ENCODE peak calls at places on chromosomes 6 and 20, in four cellular contexts. X is CD8-positive, alpha-beta T cell; M is neural progenitor cell; I is thoracic aorta. P is an unnamed sample.

GRCh38 chr6:168195712-168196111 is 116.7 kb upstream of the FRMD1 start:
- DNase-seq in I (no peak), X (no peak), M (no peak), P (no peak)

GRCh38 chr6:111773501-111774345 is 99.5 kb downstream of the FYN start:
- DNase-seq in M (no peak), X (no peak), I (no peak), P (no peak)

GRCh38 chr20:53883098-53883762 is 187.2 kb downstream of the BCAS1 start:
- DNase-seq in I (no peak), X (no peak), M (no peak), P (no peak)

GRCh38 chr20:20457392-20458126 is 89.7 kb downstream of the INSM1 start:
- DNase-seq in M (no peak), I (no peak), X (no peak), P (no peak)

GRCh38 chr6:21804941-21805610 is 211.5 kb downstream of the SOX4 start:
- DNase-seq in I (no peak), M (no peak), X (no peak), P (no peak)

GRCh38 chr6:498795-499231 is 107.3 kb downstream of the IRF4 start:
- DNase-seq in I (no peak), X (peak), M (no peak), P (no peak)

GRCh38 chr6:144343736-144344428 is 58.7 kb downstream of the UTRN start:
- DNase-seq in M (no peak), X (peak), I (no peak), P (peak)

GRCh38 chr6:101114703-101115102 is 233.6 kb upstream of the ASCC3 start:
- DNase-seq in X (no peak), M (peak), I (no peak), P (no peak)

GRCh38 chr20:49712918-49713778 is 530 bp downstream of the B4GALT5 start:
- DNase-seq in M (peak), X (peak), I (no peak), P (no peak)

GRCh38 chr20:56440346-56441007 is 27.9 kb upstream of the RTF2 start:
- DNase-seq in X (peak), I (no peak), M (no peak), P (no peak)

GRCh38 chr6:88877893-88878292 is 85.5 kb downstream of the RNGTT start:
- DNase-seq in I (no peak), X (no peak), M (no peak), P (no peak)

GRCh38 chr6:122869437-122870024 is 80.5 kb downstream of the SMPDL3A start:
- DNase-seq in X (no peak), I (no peak), M (peak), P (no peak)

GRCh38 chr6:20212392-20213111 is at the start of gene MBOAT1:
- DNase-seq in I (peak), X (peak), M (peak), P (peak)
- TF ChIP-seq CTCF in I (no peak), X (no peak), M (no peak), P (no peak)

GRCh38 chr6:87408721-87409155 is 966 bp downstream of the CFAP206 start:
- DNase-seq in X (no peak), I (no peak), M (no peak), P (no peak)
- H3K27ac ChIP-seq in X (no peak), I (peak), M (no peak), P (no peak)

GRCh38 chr6:40672118-40672517 is 85.0 kb upstream of the LRFN2 start:
- DNase-seq in I (no peak), M (peak), X (no peak), P (no peak)
- TF ChIP-seq CTCF in I (no peak), M (peak), X (no peak), P (no peak)

GRCh38 chr20:371755-372542 is 8.6 kb upstream of the TRIB3 start:
- DNase-seq in X (no peak), I (no peak), M (no peak), P (no peak)
- H3K27ac ChIP-seq in X (no peak), I (no peak), M (no peak), P (no peak)

DNA sequence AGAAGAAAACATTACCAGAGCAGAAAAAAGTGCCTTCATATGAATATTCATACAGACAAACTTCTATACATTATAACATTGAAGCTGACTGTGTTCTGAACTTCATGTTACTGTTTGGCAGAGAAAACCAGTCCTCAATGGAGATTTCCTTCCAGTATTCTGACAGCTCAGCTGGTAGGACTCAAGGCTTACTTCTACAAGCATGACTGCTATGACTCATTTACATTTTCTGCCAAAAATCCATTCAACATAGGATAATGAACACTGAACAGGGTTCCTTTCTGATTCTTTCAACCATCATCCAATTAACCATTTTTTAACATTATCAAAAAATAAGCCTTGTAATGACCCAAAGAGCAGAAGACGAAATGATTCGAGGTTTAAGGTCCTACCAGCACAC is 25.4 kb downstream of the COL9A1 start:
- DNase-seq in X (no peak), M (no peak), I (no peak), P (no peak)
- TF ChIP-seq CTCF in X (no peak), M (no peak), I (no peak), P (no peak)

GRCh38 chr6:24494726-24495515 is at the start of gene ALDH5A1:
- DNase-seq in X (peak), I (peak), M (peak), P (peak)
- H3K27ac ChIP-seq in X (peak), I (peak), M (no peak), P (peak)

DNA sequence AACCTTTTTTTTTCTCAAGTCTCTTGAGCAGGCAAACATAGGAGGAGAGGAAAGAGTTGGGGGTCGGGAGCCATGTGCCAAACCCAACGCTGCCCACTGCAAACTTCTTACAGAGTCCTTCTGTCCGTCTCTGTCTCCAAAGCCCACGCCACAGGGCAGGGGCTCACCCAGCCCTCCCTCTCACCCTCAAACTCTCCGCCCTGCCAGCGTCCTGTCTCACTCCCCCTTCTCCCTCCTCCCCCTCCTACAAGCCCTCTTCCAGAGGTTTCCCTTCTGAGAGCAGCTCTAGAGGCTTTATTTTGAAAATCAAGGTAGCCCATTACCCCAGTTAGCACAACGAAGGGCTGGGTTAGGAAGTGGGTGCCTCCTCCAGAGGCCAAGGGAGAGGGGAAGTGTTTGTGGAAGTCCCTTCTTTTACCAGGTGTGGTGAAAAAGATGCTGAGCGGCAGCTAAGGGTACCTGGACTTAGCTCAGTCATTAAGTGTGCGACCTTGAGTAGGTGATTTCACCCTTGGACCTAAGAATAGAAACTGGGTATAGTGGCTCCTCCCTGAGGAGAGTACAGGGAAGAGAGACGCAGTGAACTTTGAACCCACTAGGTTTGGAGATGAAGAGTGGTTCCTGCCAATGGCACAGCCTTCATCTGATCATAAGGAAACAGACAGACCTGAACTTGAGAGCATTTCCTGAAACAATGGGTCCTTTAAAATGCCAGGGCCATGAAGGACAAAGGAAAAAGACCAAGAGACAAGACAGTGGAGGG is 123.8 kb downstream of the BANF2 start:
- DNase-seq in M (no peak), I (no peak), X (no peak), P (no peak)
- TF ChIP-seq CTCF in M (no peak), I (no peak), X (no peak), P (no peak)